ENCODE peak calls at places on chromosomes 7 and 10, in six cellular contexts. L is ureter, Q is MM.1S, A is retina, N is GM18507, X is H9. M is an unnamed sample.

GRCh38 chr10:46542567-46543323 is 13.7 kb downstream of the GPRIN2 start:
- DNase-seq in L (peak; percentile 41), Q (no peak), A (no peak), N (no peak), X (no peak), M (no peak)

GRCh38 chr10:16909271-16909767 is 92.1 kb upstream of the RSU1 start:
- DNase-seq in L (no peak), Q (no peak), A (no peak), N (no peak), X (no peak), M (no peak)

GRCh38 chr7:16660702-16661464 is 14.9 kb downstream of the BZW2 start:
- DNase-seq in L (no peak), Q (no peak), A (no peak), N (no peak), X (no peak), M (no peak)

GRCh38 chr7:75994388-75995051 is at the start of gene TMEM120A:
- DNase-seq in L (peak; percentile 97), Q (peak; percentile 89), A (peak; percentile 93), N (peak; percentile 99), X (peak; percentile 96), M (peak; percentile 98)

GRCh38 chr10:117365612-117366011 is 9.6 kb downstream of the PDZD8 start:
- DNase-seq in L (no peak), Q (peak; percentile 32), A (no peak), N (no peak), X (no peak), M (no peak)

GRCh38 chr7:149023662-149024061 is 4.6 kb downstream of the PDIA4 start:
- DNase-seq in L (no peak), Q (no peak), A (no peak), N (no peak), X (no peak), M (no peak)

GRCh38 chr7:137882261-137882668 is 35.5 kb upstream of the DGKI start:
- DNase-seq in L (no peak), Q (no peak), A (no peak), N (no peak), X (no peak), M (no peak)

GRCh38 chr10:122525788-122526187 is 34.8 kb upstream of the DMBT1 start:
- DNase-seq in L (no peak), Q (no peak), A (no peak), N (no peak), X (no peak), M (peak; percentile 39)

GRCh38 chr7:39644170-39644569 is 20.8 kb downstream of the RALA start:
- DNase-seq in L (no peak), Q (no peak), A (no peak), N (no peak), X (no peak), M (no peak)

GRCh38 chr10:44280615-44281014 is 104.3 kb downstream of the CXCL12 start:
- DNase-seq in L (no peak), Q (no peak), A (no peak), N (no peak), X (no peak), M (no peak)

GRCh38 chr7:82624337-82624736 is 180.8 kb upstream of the CACNA2D1 start:
- DNase-seq in L (no peak), Q (no peak), A (no peak), N (no peak), X (no peak), M (no peak)

GRCh38 chr10:131312261-131312801 is 810 bp upstream of the TCERG1L start:
- DNase-seq in L (no peak), Q (no peak), A (peak; percentile 96), N (no peak), X (peak; percentile 85), M (peak; percentile 93)

GRCh38 chr10:32379314-32379949 is 32.5 kb upstream of the EPC1 start:
- DNase-seq in L (no peak), Q (peak; percentile 90), A (peak; percentile 73), N (no peak), X (peak; percentile 36), M (peak; percentile 90)